ENCODE peak calls at places on chromosomes 1 and 21, in four cellular contexts. Z, J, M and X are unnamed samples.

GRCh38 chr1:15322648-15323350 is 75.8 kb downstream of the FHAD1 start:
- DNase-seq in J (no peak), M (peak), Z (peak), X (no peak)

GRCh38 chr21:32335601-32336575 is 37.2 kb downstream of the MRAP start:
- DNase-seq in M (no peak), J (no peak), Z (no peak), X (no peak)

GRCh38 chr1:75430526-75430925 is 180.4 kb downstream of the SLC44A5 start:
- DNase-seq in J (no peak), M (no peak), Z (no peak), X (no peak)

GRCh38 chr1:210855440-210855839 is 278.5 kb downstream of the KCNH1 start:
- DNase-seq in J (no peak), M (no peak), Z (no peak), X (no peak)

GRCh38 chr1:100147875-100148274 is 14.9 kb downstream of the TRMT13 start:
- DNase-seq in J (no peak), M (no peak), Z (no peak), X (no peak)

GRCh38 chr1:201350884-201351283 is 26.6 kb downstream of the TNNT2 start:
- DNase-seq in J (no peak), Z (no peak), M (no peak), X (no peak)

GRCh38 chr1:86516366-86516765 is 30.5 kb upstream of the CLCA4 start:
- DNase-seq in M (no peak), J (no peak), Z (no peak), X (no peak)

GRCh38 chr1:101309334-101310221 is 72.8 kb downstream of the S1PR1 start:
- DNase-seq in J (no peak), M (peak), Z (peak), X (peak)

GRCh38 chr1:114235956-114236355 is 82.3 kb upstream of the SYT6 start:
- DNase-seq in M (no peak), Z (no peak), J (no peak), X (no peak)

GRCh38 chr1:70779571-70779970 is 268.0 kb downstream of the PTGER3 start:
- DNase-seq in Z (no peak), M (no peak), J (no peak), X (no peak)

GRCh38 chr1:2019162-2019542 is at the start of gene GABRD:
- DNase-seq in Z (peak), M (no peak), J (no peak), X (no peak)

GRCh38 chr21:28068455-28069358 is 924.0 kb downstream of the LTN1 start:
- DNase-seq in Z (no peak), M (peak), J (no peak), X (no peak)

GRCh38 chr1:183891158-183891557 is 86.2 kb downstream of the RGL1 start:
- DNase-seq in M (no peak), J (no peak), Z (no peak), X (no peak)

GRCh38 chr1:228396770-228397453 is 9.7 kb downstream of the TRIM11 start:
- DNase-seq in Z (no peak), M (no peak), J (no peak), X (no peak)
- TF ChIP-seq REST in Z (no peak), M (no peak), J (no peak), X (no peak)

GRCh38 chr1:66528580-66528979 is 5.4 kb upstream of the SGIP1 start:
- DNase-seq in Z (peak), M (no peak), J (no peak), X (no peak)
- H3K4me3 ChIP-seq in Z (no peak), M (no peak), J (no peak), X (no peak)

DNA sequence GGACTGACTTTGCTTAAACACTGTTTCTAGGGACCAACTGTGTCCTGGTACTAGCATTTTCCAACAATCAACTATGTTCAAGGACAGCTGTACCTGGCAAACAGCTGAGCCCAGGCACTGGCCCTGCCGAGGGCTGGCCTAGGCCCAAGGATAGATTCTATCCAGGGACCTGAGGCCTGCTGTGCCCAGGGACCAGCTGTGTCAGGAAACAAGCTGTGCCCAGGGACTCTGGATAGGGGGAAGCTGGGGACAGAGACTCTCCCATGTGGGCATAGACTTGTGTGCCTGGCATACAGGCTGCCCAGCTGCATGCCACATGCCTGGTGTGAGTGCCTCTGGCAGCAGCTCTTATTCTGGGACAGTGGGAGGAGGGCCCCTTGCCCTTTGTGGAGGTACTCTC is 38.1 kb upstream of the POU3F1 start:
- DNase-seq in M (no peak), J (no peak), Z (no peak), X (no peak)
- TF ChIP-seq REST in M (no peak), J (no peak), Z (no peak), X (no peak)

DNA sequence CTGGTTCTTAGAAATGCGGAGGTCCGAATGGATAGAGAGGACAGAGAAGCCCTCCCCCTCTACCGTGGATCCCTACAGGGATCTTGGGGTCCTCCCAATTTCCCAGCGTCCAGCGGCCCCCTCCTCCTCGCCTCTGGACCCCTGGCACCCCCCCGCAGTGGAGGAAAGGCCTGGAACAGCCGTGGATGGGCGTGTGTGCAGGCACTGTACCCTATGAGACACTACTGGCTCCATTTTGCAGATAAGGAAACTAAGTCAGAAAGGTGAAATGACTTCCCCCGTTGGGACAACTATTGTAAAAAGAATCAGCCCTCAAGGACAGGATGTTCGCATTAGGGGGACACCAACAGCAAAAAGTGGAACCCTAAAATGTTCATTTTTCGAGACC is 931 bp upstream of the CLSTN1 start:
- DNase-seq in M (no peak), J (no peak), Z (no peak), X (no peak)
- H3K4me3 ChIP-seq in M (peak), J (peak), Z (no peak), X (no peak)